ENCODE peak calls at places on chromosomes 7 and 10, in five cellular contexts. N, V, U, X and F are unnamed samples.
A peak's percentile ranks its signal among the peaks of the same experiment; 100 is the strongest.

GRCh38 chr10:4202936-4203335 is 417.9 kb upstream of the KLF6 start:
- DNase-seq in V (no peak), U (no peak), N (no peak), X (no peak), F (no peak)

GRCh38 chr10:71014021-71014782 is 125.8 kb upstream of the PCBD1 start:
- DNase-seq in U (no peak), X (no peak), V (peak; percentile 65), N (no peak), F (no peak)

GRCh38 chr7:33129806-33130153 is 416 bp downstream of the BBS9 start:
- DNase-seq in X (no peak), N (no peak), U (no peak), V (no peak), F (no peak)

GRCh38 chr7:30706865-30707264 is 24.6 kb upstream of the CRHR2 start:
- DNase-seq in X (no peak), V (no peak), U (no peak), N (no peak), F (no peak)

GRCh38 chr10:13917791-13918190 is 331.0 kb downstream of the PRPF18 start:
- DNase-seq in V (no peak), X (no peak), U (no peak), N (no peak), F (no peak)

GRCh38 chr7:2734084-2734601 is 46.1 kb downstream of the AMZ1 start:
- DNase-seq in N (no peak), X (peak; percentile 34), U (no peak), V (no peak), F (no peak)

GRCh38 chr7:139642283-139642682 is 118.8 kb downstream of the CLEC2L start:
- DNase-seq in U (no peak), V (no peak), X (no peak), N (no peak), F (no peak)

GRCh38 chr7:44116789-44117666 is 6.3 kb downstream of the POLD2 start:
- DNase-seq in X (no peak), N (no peak), U (no peak), V (no peak), F (no peak)

GRCh38 chr10:88886557-88886956 is 6.5 kb downstream of the STAMBPL1 start:
- DNase-seq in X (no peak), N (no peak), U (no peak), V (no peak), F (no peak)

GRCh38 chr7:51121945-51122425 is 194.6 kb downstream of the COBL start:
- DNase-seq in X (no peak), V (peak; percentile 77), U (no peak), N (peak; percentile 18), F (no peak)

GRCh38 chr10:88793747-88794299 is 8.7 kb upstream of the LIPM start:
- DNase-seq in V (no peak), X (no peak), U (no peak), N (no peak), F (no peak)

GRCh38 chr10:47222461-47222860 is 77.5 kb upstream of the GDF10 start:
- DNase-seq in X (no peak), U (no peak), V (no peak), N (no peak), F (no peak)

GRCh38 chr10:42990016-42990720 is 86.7 kb upstream of the RET start:
- DNase-seq in X (peak; percentile 28), U (no peak), N (no peak), V (no peak), F (no peak)

GRCh38 chr7:92916751-92917369 is 80.5 kb upstream of the CDK6 start:
- DNase-seq in U (peak; percentile 22), N (no peak), V (no peak), X (no peak), F (peak; percentile 74)

GRCh38 chr10:34722404-34722803 is 92.7 kb downstream of the PARD3 start:
- DNase-seq in N (no peak), X (no peak), V (no peak), U (no peak), F (no peak)

GRCh38 chr7:54773472-54774399 is 14.7 kb upstream of the SEC61G start:
- DNase-seq in U (peak; percentile 26), V (peak; percentile 80), N (peak; percentile 83), X (peak; percentile 79), F (peak; percentile 42)

GRCh38 chr7:45679516-45679915 is 105.3 kb downstream of the ADCY1 start:
- DNase-seq in U (no peak), N (peak; percentile 1), V (no peak), X (no peak), F (no peak)

GRCh38 chr10:113126506-113127192 is 176.6 kb downstream of the TCF7L2 start:
- DNase-seq in U (no peak), V (peak; percentile 55), X (peak; percentile 74), N (peak; percentile 56), F (no peak)

GRCh38 chr7:114856625-114857024 is 65.3 kb upstream of the MDFIC start:
- DNase-seq in X (no peak), N (no peak), U (no peak), V (no peak), F (peak; percentile 83)

GRCh38 chr10:29409241-29410051 is 120.6 kb downstream of the LYZL1 start:
- DNase-seq in X (peak; percentile 83), N (peak; percentile 66), V (peak; percentile 79), U (no peak), F (no peak)

GRCh38 chr7:57404967-57405421 is 45.0 kb upstream of the ZNF716 start:
- DNase-seq in V (no peak), U (no peak), N (no peak), X (no peak), F (no peak)
- H3K4me3 ChIP-seq in V (peak overlapping the region; percentile 61), U (no peak overlapping the region), N (no peak overlapping the region), X (no peak overlapping the region), F (no peak overlapping the region)

GRCh38 chr7:151186640-151187408 is at the start of gene ASB10:
- DNase-seq in U (no peak), N (no peak), V (peak; percentile 51), X (no peak), F (no peak)

GRCh38 chr7:151187409-151188251 is 580 bp upstream of the ASB10 start:
- DNase-seq in X (no peak), U (no peak), N (no peak), V (peak; percentile 62), F (no peak)

GRCh38 chr7:151188252-151188542 is 1.1 kb upstream of the ASB10 start:
- DNase-seq in X (no peak), V (no peak), N (no peak), U (no peak), F (no peak)

GRCh38 chr7:151189038-151189437 is 2.0 kb upstream of the ASB10 start:
- DNase-seq in V (no peak), U (no peak), N (no peak), X (no peak), F (no peak)

DNA sequence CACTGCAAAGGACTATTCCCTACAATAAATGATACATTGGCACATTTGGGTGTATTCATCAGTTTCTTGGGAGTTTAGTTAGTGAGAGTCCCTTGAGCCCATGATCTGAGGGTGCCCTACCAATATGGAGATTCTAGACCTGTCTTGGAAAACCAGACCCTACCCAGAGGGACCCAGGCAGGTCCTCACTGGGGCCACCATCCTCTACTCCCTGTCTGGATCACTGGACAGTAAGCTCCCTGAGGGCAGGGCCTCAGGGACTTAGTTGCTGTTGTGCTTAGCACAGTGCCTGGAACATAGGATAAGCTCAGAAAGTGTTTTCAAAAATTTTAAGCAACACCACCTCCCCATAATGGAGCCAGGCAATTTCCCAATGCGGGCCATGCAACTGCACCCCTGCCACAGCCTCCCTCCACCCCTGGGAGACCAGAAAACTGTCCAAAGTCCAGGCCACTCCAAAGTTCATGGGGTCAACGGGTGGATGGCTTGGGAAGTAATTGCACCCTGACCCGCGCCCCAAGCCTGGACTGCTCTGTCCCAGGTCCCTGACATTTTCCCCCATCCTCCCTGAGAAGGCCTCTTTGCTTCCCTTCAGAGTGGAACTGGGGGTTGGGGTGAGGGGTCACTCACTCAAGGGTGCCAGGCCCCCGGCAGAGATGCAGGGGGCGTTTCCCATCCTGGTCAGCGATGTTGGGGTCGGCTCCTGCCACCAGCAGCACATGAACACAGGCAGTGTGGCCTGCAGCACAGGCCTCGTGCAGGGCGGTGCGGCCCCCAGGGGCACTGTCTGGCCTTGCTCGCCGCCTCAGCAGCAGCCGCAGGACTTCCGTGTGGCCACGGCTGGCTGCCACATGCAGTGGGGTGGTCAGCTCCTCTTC is 1.0 kb downstream of the ASB10 start:
- DNase-seq in V (no peak), X (no peak), U (no peak), N (no peak), F (no peak)
- TF ChIP-seq CTCF in V (no peak), X (no peak), U (no peak), N (no peak), F (no peak)

DNA sequence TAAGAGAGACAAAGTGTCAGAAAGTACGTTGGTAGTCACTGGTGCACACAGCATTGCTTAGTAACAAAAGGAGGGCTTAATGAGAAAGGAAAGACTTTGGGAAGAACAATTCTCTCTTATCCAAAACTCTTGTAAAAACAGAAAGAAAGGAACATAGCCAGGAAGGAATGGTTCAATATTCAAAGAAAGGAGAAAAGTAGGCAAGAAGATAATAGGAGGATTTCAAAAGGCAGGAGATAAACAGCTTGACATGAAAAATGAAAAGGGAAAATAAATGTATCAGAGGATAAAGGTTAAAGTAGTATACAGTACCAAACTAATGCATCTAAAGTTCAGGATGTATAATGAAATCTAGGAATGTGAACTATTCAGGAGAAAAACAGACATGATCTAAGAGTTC is 20.1 kb downstream of the ZFAND4 start:
- DNase-seq in N (no peak), V (no peak), U (no peak), X (no peak), F (no peak)
- H3K4me3 ChIP-seq in N (no peak overlapping the region), V (no peak overlapping the region), U (no peak overlapping the region), X (no peak overlapping the region), F (no peak overlapping the region)

GRCh38 chr10:97887399-97887798 is 37.8 kb downstream of the GOLGA7B start:
- DNase-seq in N (no peak), V (no peak), X (no peak), U (no peak), F (no peak)

GRCh38 chr10:97888134-97888533 is 38.5 kb downstream of the GOLGA7B start:
- DNase-seq in X (no peak), V (no peak), N (no peak), U (no peak), F (no peak)

GRCh38 chr10:97889461-97890265 is 40.0 kb downstream of the GOLGA7B start:
- DNase-seq in N (no peak), U (no peak), X (no peak), V (no peak), F (peak; percentile 78)

GRCh38 chr10:97886264-97886663 is 36.6 kb downstream of the GOLGA7B start:
- DNase-seq in X (no peak), U (no peak), V (no peak), N (no peak), F (no peak)

DNA sequence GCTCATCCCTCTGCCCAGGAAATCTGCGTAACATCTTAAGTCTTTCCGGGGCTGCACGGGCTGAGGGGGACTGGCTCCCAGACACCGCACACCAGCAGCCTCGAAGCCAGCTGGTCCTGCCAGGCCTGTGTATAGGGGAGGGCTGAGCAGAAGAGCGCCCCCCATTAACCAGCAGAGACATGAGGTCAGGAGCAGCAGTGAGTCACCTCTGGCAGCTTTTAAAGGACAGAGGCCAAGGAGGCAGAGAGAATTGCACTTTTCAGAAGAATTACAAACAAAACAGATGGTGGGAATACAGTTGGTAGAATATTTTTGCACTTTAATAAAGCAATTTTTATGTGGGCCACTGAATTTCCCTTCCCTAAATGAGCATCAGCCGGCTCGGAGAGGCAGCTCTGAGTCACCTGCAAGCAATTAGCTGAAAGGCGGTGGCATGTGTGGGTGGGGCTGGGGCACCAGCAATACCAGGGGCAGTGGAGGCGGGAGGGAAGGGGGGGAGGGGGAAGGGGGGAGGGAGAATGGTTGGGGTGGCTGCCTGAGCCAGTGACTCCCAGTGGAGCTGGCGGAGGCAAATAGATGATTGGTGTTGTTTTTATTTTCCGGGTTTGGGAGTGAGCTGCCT is 39.1 kb downstream of the GOLGA7B start:
- DNase-seq in N (no peak), U (no peak), X (no peak), V (no peak), F (peak; percentile 44)
- TF ChIP-seq CTCF in N (no peak), U (peak; percentile 23), X (no peak), V (no peak), F (peak; percentile 30)